ENCODE peak calls at places on chromosomes 16 and 17, in four cellular contexts. One of them, this sample, is unnamed.
A peak's percentile ranks its signal among the peaks of the same experiment; 100 is the strongest.

GRCh38 chr17:80565347-80566053 is 20.9 kb downstream of the RPTOR start:
- DNase-seq in left ventricle myocardium inferior: no peak
- DNase-seq in activated T-cell treated with anti-CD3 and anti-CD28 coated beads for 1 hour: no peak
- DNase-seq in endothelial cell of umbilical vein: no peak
- DNase-seq in this sample: no peak

GRCh38 chr17:28368915-28369683 is 1.0 kb downstream of the VTN start:
- DNase-seq in activated T-cell treated with anti-CD3 and anti-CD28 coated beads for 1 hour: no peak
- DNase-seq in endothelial cell of umbilical vein: no peak
- DNase-seq in left ventricle myocardium inferior: no peak
- DNase-seq in this sample: no peak

GRCh38 chr17:1746975-1747543 is 4.4 kb downstream of the SERPINF2 start:
- DNase-seq in activated T-cell treated with anti-CD3 and anti-CD28 coated beads for 1 hour: no peak
- DNase-seq in endothelial cell of umbilical vein: peak; percentile 17
- DNase-seq in left ventricle myocardium inferior: no peak
- DNase-seq in this sample: no peak

GRCh38 chr17:6532441-6532885 is 23.9 kb downstream of the PITPNM3 start:
- DNase-seq in endothelial cell of umbilical vein: no peak
- DNase-seq in activated T-cell treated with anti-CD3 and anti-CD28 coated beads for 1 hour: no peak
- DNase-seq in left ventricle myocardium inferior: no peak
- DNase-seq in this sample: no peak

GRCh38 chr17:72878975-72879660 is 213.4 kb downstream of the SLC39A11 start:
- DNase-seq in left ventricle myocardium inferior: no peak
- DNase-seq in endothelial cell of umbilical vein: no peak
- DNase-seq in activated T-cell treated with anti-CD3 and anti-CD28 coated beads for 1 hour: no peak
- DNase-seq in this sample: no peak

GRCh38 chr17:29870836-29871430 is 59.1 kb downstream of the SSH2 start:
- DNase-seq in activated T-cell treated with anti-CD3 and anti-CD28 coated beads for 1 hour: no peak
- DNase-seq in left ventricle myocardium inferior: no peak
- DNase-seq in endothelial cell of umbilical vein: no peak
- DNase-seq in this sample: no peak

GRCh38 chr17:47252209-47252608 is 1.4 kb upstream of the ITGB3 start:
- DNase-seq in left ventricle myocardium inferior: no peak
- DNase-seq in activated T-cell treated with anti-CD3 and anti-CD28 coated beads for 1 hour: no peak
- DNase-seq in endothelial cell of umbilical vein: no peak
- DNase-seq in this sample: no peak

GRCh38 chr17:72985882-72986720 is 106.4 kb downstream of the SLC39A11 start:
- DNase-seq in activated T-cell treated with anti-CD3 and anti-CD28 coated beads for 1 hour: peak; percentile 9
- DNase-seq in left ventricle myocardium inferior: peak; percentile 44
- DNase-seq in endothelial cell of umbilical vein: peak; percentile 53
- DNase-seq in this sample: peak; percentile 33

GRCh38 chr16:6891486-6891885 is 441.2 kb upstream of the RBFOX1 start:
- DNase-seq in activated T-cell treated with anti-CD3 and anti-CD28 coated beads for 1 hour: no peak
- DNase-seq in left ventricle myocardium inferior: no peak
- DNase-seq in endothelial cell of umbilical vein: no peak
- DNase-seq in this sample: no peak

GRCh38 chr16:22225060-22225459 is 19.0 kb downstream of the EEF2K start:
- DNase-seq in endothelial cell of umbilical vein: no peak
- DNase-seq in left ventricle myocardium inferior: peak; percentile 33
- DNase-seq in activated T-cell treated with anti-CD3 and anti-CD28 coated beads for 1 hour: no peak
- DNase-seq in this sample: no peak

GRCh38 chr17:61314368-61315078 is 85.1 kb upstream of the TBX2 start:
- DNase-seq in left ventricle myocardium inferior: peak; percentile 41
- DNase-seq in endothelial cell of umbilical vein: no peak
- DNase-seq in activated T-cell treated with anti-CD3 and anti-CD28 coated beads for 1 hour: no peak
- DNase-seq in this sample: no peak

GRCh38 chr17:1785925-1786324 is 24.1 kb downstream of the SERPINF1 start:
- DNase-seq in activated T-cell treated with anti-CD3 and anti-CD28 coated beads for 1 hour: no peak
- DNase-seq in endothelial cell of umbilical vein: no peak
- DNase-seq in left ventricle myocardium inferior: peak; percentile 52
- DNase-seq in this sample: no peak

GRCh38 chr17:80213651-80213975 is 6.5 kb downstream of the SGSH start:
- DNase-seq in left ventricle myocardium inferior: no peak
- DNase-seq in activated T-cell treated with anti-CD3 and anti-CD28 coated beads for 1 hour: no peak
- DNase-seq in endothelial cell of umbilical vein: no peak
- DNase-seq in this sample: no peak

GRCh38 chr17:14268264-14268663 is 31.6 kb upstream of the CDRT15 start:
- DNase-seq in endothelial cell of umbilical vein: no peak
- DNase-seq in left ventricle myocardium inferior: no peak
- DNase-seq in activated T-cell treated with anti-CD3 and anti-CD28 coated beads for 1 hour: no peak
- DNase-seq in this sample: no peak

GRCh38 chr17:37650419-37651003 is 7.3 kb upstream of the DDX52 start:
- DNase-seq in activated T-cell treated with anti-CD3 and anti-CD28 coated beads for 1 hour: no peak
- DNase-seq in endothelial cell of umbilical vein: peak; percentile 62
- DNase-seq in left ventricle myocardium inferior: no peak
- DNase-seq in this sample: no peak

GRCh38 chr16:22054847-22055590 is 37.3 kb upstream of the VWA3A start:
- DNase-seq in endothelial cell of umbilical vein: no peak
- DNase-seq in activated T-cell treated with anti-CD3 and anti-CD28 coated beads for 1 hour: no peak
- DNase-seq in left ventricle myocardium inferior: no peak
- DNase-seq in this sample: no peak

GRCh38 chr17:76725580-76726230 is 701 bp downstream of the JMJD6 start:
- DNase-seq in left ventricle myocardium inferior: peak; percentile 78
- DNase-seq in activated T-cell treated with anti-CD3 and anti-CD28 coated beads for 1 hour: peak; percentile 61
- DNase-seq in endothelial cell of umbilical vein: peak; percentile 59
- DNase-seq in this sample: no peak

GRCh38 chr17:2222901-2223616 is 80.5 kb downstream of the SMG6 start:
- DNase-seq in activated T-cell treated with anti-CD3 and anti-CD28 coated beads for 1 hour: no peak
- DNase-seq in left ventricle myocardium inferior: peak; percentile 75
- DNase-seq in endothelial cell of umbilical vein: peak; percentile 66
- DNase-seq in this sample: no peak

GRCh38 chr17:10105513-10106001 is 92.8 kb downstream of the GAS7 start:
- DNase-seq in left ventricle myocardium inferior: peak; percentile 63
- DNase-seq in endothelial cell of umbilical vein: no peak
- DNase-seq in activated T-cell treated with anti-CD3 and anti-CD28 coated beads for 1 hour: no peak
- DNase-seq in this sample: no peak

GRCh38 chr16:69190598-69190997 is 3.6 kb downstream of the SNTB2 start:
- DNase-seq in activated T-cell treated with anti-CD3 and anti-CD28 coated beads for 1 hour: no peak
- DNase-seq in endothelial cell of umbilical vein: no peak
- DNase-seq in left ventricle myocardium inferior: no peak
- DNase-seq in this sample: no peak

GRCh38 chr17:29140631-29141483 is 39.3 kb downstream of the MYO18A start:
- DNase-seq in activated T-cell treated with anti-CD3 and anti-CD28 coated beads for 1 hour: peak; percentile 40
- DNase-seq in endothelial cell of umbilical vein: peak; percentile 58
- DNase-seq in left ventricle myocardium inferior: no peak
- DNase-seq in this sample: no peak

GRCh38 chr16:68246671-68247070 is 1.5 kb downstream of the PLA2G15 start:
- DNase-seq in endothelial cell of umbilical vein: no peak
- DNase-seq in activated T-cell treated with anti-CD3 and anti-CD28 coated beads for 1 hour: no peak
- DNase-seq in left ventricle myocardium inferior: no peak
- DNase-seq in this sample: no peak

GRCh38 chr17:17347956-17348871 is 45.0 kb downstream of the NT5M start:
- DNase-seq in activated T-cell treated with anti-CD3 and anti-CD28 coated beads for 1 hour: no peak
- DNase-seq in endothelial cell of umbilical vein: no peak
- DNase-seq in left ventricle myocardium inferior: no peak
- DNase-seq in this sample: no peak

GRCh38 chr16:47728229-47728628 is 267.1 kb downstream of the PHKB start:
- DNase-seq in activated T-cell treated with anti-CD3 and anti-CD28 coated beads for 1 hour: no peak
- DNase-seq in left ventricle myocardium inferior: no peak
- DNase-seq in endothelial cell of umbilical vein: peak; percentile 6
- DNase-seq in this sample: no peak

This sample was measured in pulmonary artery endothelial cell.